ENCODE peak calls at places on chromosomes 4 and X, in eight cellular contexts. V is GM12865, Q is psoas muscle, E is cardiac muscle cell, B is astrocyte of the cerebellum, U is fibroblast of lung, L is tibial artery, M is AG10803. C is an unnamed sample.

GRCh38 chr4:3338976-3339531 is 46.2 kb downstream of the RGS12 start:
- DNase-seq in E (no peak), U (no peak), B (no peak), Q (no peak), M (no peak), V (no peak), L (no peak), C (no peak)

GRCh38 chr4:175263537-175263936 is 345.4 kb downstream of the ADAM29 start:
- DNase-seq in M (no peak), Q (no peak), V (no peak), L (no peak), U (no peak), B (no peak), E (peak), C (no peak)

GRCh38 chr4:56468097-56468422 is 643 bp downstream of the SRP72 start:
- DNase-seq in Q (no peak), U (peak), M (no peak), V (peak), E (peak), B (peak), L (no peak), C (peak)

GRCh38 chr4:6538586-6538985 is 36.4 kb upstream of the MAN2B2 start:
- DNase-seq in M (no peak), V (no peak), B (no peak), U (no peak), Q (no peak), L (no peak), E (no peak), C (no peak)

GRCh38 chrX:21166302-21166982 is 207.8 kb upstream of the CNKSR2 start:
- DNase-seq in U (peak), B (peak), V (no peak), Q (no peak), L (no peak), E (peak), M (peak), C (no peak)

GRCh38 chrX:49995021-49995731 is 72.8 kb downstream of the CLCN5 start:
- DNase-seq in V (no peak), E (peak), Q (no peak), B (no peak), L (no peak), M (peak), U (peak), C (peak)

GRCh38 chr4:8344387-8344786 is 74.8 kb downstream of the HTRA3 start:
- DNase-seq in Q (no peak), E (no peak), V (no peak), L (no peak), U (no peak), M (no peak), B (no peak), C (no peak)

GRCh38 chr4:152640058-152640921 is 39.5 kb downstream of the TMEM154 start:
- DNase-seq in L (no peak), B (no peak), U (peak), M (peak), E (peak), Q (no peak), V (no peak), C (peak)

GRCh38 chr4:182925298-182925738 is 8.1 kb upstream of the DCTD start:
- DNase-seq in E (peak), V (peak), Q (peak), U (peak), B (peak), M (peak), L (peak), C (peak)

GRCh38 chr4:2248821-2249261 is 6.9 kb upstream of the HAUS3 start:
- DNase-seq in V (peak), B (no peak), U (no peak), E (no peak), L (peak), Q (peak), M (no peak), C (no peak)

GRCh38 chr4:17478073-17478472 is 33.8 kb downstream of the QDPR start:
- DNase-seq in L (no peak), B (no peak), U (no peak), E (no peak), Q (no peak), V (no peak), M (no peak), C (no peak)

GRCh38 chrX:18707442-18708049 is at the start of gene PPEF1:
- DNase-seq in U (no peak), B (peak), E (no peak), Q (no peak), M (no peak), L (no peak), V (no peak), C (no peak)

GRCh38 chr4:6422105-6422504 is 50.3 kb downstream of the PPP2R2C start:
- DNase-seq in B (no peak), Q (no peak), L (no peak), V (no peak), U (no peak), E (no peak), M (no peak), C (no peak)

GRCh38 chr4:104756837-104757236 is 262.1 kb upstream of the CXXC4 start:
- DNase-seq in B (no peak), M (no peak), E (no peak), U (no peak), L (no peak), Q (no peak), V (no peak), C (no peak)

GRCh38 chr4:166635367-166635766 is 598.9 kb downstream of the SPOCK3 start:
- DNase-seq in E (no peak), B (no peak), Q (no peak), U (no peak), L (no peak), V (no peak), M (no peak), C (no peak)

GRCh38 chrX:136310411-136310810 is 9.6 kb downstream of the ADGRG4 start:
- DNase-seq in Q (no peak), E (no peak), L (no peak), U (no peak), V (no peak), B (peak), M (no peak), C (peak)

GRCh38 chrX:132957211-132958085 is 981 bp downstream of the HS6ST2 start:
- DNase-seq in M (no peak), L (no peak), V (no peak), E (peak), U (no peak), Q (no peak), B (no peak), C (no peak)

GRCh38 chrX:24494544-24495113 is 29.5 kb downstream of the PDK3 start:
- DNase-seq in U (peak), Q (no peak), L (no peak), E (no peak), B (peak), V (no peak), M (peak), C (peak)

GRCh38 chrX:40146471-40147398 is 49.0 kb upstream of the BCOR start:
- DNase-seq in B (peak), U (no peak), E (peak), L (no peak), V (peak), Q (peak), M (no peak), C (no peak)
- H3K4me3 ChIP-seq in B (peak), U (peak), E (peak), L (peak), V (peak), Q (peak), M (peak), C (peak)

GRCh38 chrX:83588409-83588808 is 80.3 kb downstream of the POU3F4 start:
- DNase-seq in B (no peak), E (no peak), L (no peak), V (no peak), M (no peak), Q (no peak), U (no peak), C (no peak)
- TF ChIP-seq CTCF in B (no peak), E (no peak), L (no peak), V (no peak), M (no peak), Q (no peak), U (no peak), C (no peak)

DNA sequence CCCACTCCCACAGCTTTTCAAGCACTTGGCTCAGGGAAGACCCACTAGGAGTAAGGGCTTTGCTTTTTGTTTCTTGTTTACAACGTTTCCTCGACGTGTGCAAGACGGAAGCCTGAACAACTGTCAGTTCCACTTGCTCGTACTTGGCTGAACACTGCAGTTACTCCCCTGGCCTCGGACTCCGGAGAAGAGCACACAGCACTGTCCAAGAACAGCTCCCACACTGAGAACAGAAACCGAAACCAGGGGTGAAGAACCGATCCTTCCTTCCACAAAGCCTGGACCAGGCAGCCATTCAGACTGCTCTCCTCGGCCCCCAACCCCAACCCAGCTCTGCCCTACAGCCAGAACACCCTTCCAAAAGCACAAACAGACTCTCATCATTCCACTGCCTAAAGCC is 25.5 kb downstream of the IRF2 start:
- DNase-seq in M (peak), V (peak), E (no peak), Q (peak), L (peak), U (peak), B (no peak), C (peak)
- H3K4me3 ChIP-seq in M (peak), V (peak), E (no peak), Q (peak), L (peak), U (peak), B (peak), C (peak)

GRCh38 chr4:51997647-51998046 is 22.5 kb downstream of the LRRC66 start:
- DNase-seq in M (no peak), Q (no peak), L (no peak), V (no peak), E (no peak), B (no peak), U (no peak), C (no peak)
- TF ChIP-seq CTCF in M (no peak), Q (no peak), L (no peak), V (no peak), E (no peak), B (no peak), U (no peak), C (no peak)

DNA sequence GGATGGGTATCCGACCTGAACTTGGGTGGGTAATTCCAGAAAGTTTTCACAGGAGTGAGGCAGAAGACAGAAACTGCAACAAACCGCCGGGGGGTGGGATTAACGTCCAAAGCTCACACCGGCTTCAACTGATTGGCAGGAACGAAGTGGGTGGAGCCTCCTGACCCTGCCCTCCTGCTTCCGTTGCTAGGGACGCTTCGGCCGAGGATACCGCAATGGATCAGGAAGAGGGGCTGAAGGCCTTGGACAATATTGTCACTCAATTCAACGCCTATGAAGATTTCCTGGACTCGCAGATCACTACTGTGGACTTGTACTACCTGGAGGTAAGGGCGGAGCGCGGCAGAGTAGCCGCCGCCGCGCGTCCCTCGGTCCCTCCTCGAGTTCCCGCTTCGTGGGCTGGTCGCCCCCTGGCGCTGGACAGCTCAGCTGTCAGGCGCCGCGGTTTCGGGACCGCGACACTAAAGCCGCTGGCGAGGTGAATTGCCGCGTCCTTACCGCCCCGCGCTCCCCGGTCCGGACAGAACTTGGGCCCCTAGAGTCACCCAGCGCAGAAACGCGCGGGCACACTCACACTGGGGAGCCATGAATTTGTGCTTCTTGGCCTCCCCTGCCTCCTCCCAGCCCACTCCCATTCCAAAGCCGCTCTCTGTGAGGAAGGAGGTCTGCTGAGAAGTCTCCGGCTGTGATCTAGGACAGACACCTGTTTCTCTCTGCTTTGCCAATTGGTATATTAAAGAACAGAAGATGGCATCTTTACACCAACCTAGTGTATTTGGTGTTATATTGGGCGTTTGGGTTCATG is at the start of gene CFAP299:
- DNase-seq in L (peak), M (peak), B (peak), U (peak), V (peak), Q (peak), E (peak), C (peak)
- H3K4me3 ChIP-seq in L (peak), M (peak), B (peak), U (peak), V (peak), Q (peak), E (peak), C (peak)

DNA sequence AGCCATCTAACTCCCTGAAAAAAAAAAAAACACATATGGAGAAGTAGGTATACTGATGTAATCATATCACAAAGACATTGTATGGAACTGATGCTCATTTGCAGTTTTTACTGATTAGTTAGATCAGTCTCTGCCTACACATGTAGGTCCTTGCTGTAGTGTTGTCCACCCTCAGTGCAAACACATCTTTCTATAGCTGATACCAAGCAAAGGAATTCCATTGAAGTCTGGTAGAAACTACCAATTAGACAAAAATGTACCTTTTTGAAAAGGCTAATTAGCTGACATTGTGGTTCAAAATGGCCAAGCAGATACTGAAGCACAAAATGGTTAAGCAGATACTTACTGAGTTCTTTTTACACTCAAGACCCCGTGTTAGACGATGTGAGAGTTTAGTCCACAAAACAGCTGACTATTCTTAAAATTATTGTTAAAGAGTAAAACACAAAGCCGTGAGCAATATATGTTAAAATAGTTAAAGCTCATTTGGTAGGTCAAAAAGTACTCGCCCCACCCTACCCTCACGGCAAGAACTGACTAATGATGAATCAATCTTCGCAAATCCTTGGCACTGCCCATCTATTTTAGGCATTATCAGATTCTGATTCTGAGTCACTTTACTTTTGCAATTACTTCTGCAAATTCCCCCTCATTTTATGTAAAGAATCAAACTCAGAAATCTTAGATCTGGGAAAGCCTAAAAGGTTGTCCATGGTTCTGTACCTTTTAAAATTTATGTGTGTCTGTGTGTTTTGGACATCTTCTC is 40.4 kb downstream of the COL4A6 start:
- DNase-seq in E (no peak), L (no peak), V (peak), M (no peak), B (no peak), U (peak), Q (no peak), C (peak)
- TF ChIP-seq CTCF in E (no peak), L (no peak), V (no peak), M (no peak), B (no peak), U (no peak), Q (no peak), C (no peak)

GRCh38 chrX:64394874-64395567 is at the start of gene MTMR8:
- DNase-seq in E (peak), L (peak), B (peak), M (no peak), V (peak), Q (peak), U (peak), C (no peak)

GRCh38 chrX:64398088-64398487 is 2.8 kb upstream of the MTMR8 start:
- DNase-seq in M (no peak), V (no peak), U (no peak), L (no peak), B (no peak), Q (no peak), E (no peak), C (no peak)

GRCh38 chrX:64389489-64389888 is 5.8 kb downstream of the MTMR8 start:
- DNase-seq in E (no peak), M (no peak), B (no peak), U (no peak), L (no peak), V (no peak), Q (no peak), C (no peak)

GRCh38 chrX:64395568-64395929 is 297 bp upstream of the MTMR8 start:
- DNase-seq in M (no peak), B (no peak), V (no peak), Q (no peak), L (no peak), U (no peak), E (no peak), C (no peak)

DNA sequence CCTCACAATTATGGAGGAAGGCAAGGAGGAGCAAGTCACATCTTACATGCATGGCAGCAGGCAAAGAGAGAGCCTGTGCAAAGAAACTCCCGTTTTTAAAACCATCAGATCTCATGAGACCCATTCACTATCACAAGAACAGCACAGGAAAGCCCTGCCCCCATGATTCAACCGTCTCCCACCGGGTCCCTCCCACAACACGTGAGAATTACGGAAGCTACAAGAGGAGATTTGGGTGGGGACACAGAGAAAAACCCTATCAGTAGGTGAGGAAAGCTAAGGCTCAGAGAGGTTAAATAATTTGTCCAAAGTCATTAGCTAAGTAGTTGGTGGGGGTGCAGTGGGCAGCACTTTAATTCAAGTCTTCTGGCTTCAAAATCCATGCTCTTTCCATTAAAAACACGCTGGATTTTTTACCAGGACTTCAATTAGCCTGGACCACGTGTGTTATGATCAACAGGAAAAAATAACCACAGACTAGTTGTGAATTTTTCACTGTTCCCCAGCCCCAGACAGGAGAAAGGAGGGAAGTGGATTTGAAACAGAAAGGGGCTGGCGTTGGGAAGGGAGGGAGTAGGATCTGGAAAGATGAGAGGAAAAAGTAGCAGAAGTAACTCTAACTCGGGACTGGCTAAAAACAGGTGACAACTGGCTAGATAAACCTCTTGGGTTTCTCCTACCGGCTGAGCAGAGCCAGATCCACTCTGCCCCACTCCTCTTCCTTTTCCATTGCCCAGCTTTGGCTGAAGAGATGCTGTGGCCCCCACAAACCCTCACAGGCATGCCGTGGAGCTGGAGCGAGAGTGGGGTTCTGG is 986 bp downstream of the MTMR8 start:
- DNase-seq in V (no peak), U (no peak), L (no peak), E (no peak), B (no peak), Q (no peak), M (no peak), C (no peak)
- H3K4me3 ChIP-seq in V (peak), U (peak), L (peak), E (peak), B (peak), Q (peak), M (no peak), C (no peak)

DNA sequence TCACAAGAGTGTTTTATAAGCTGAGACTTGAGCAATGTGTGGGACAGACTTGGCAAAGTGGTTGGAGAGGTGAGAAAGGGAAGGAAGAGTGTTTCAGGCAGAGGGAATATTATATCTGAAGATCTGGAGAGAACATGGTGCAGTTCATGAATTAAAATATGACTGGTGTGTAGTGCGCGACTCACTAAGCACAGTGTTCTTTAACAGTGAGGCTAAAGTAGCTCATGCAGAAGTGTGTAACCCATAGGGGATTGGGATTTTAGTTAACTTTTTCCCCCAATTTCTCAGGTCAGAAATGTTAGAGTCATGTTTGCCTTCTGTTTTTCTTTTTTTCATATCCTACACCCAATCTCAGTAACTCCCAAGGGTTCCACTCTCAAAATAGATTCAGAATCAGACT is 9.7 kb downstream of the MTHFD2L start:
- DNase-seq in Q (no peak), E (no peak), U (no peak), L (no peak), M (no peak), V (no peak), B (no peak), C (no peak)
- TF ChIP-seq CTCF in Q (no peak), E (no peak), U (no peak), L (no peak), M (no peak), V (no peak), B (no peak), C (no peak)

GRCh38 chr4:147453561-147454141 is 27.2 kb upstream of the EDNRA start:
- DNase-seq in M (peak), Q (no peak), L (no peak), E (no peak), V (no peak), B (no peak), U (peak), C (peak)

DNA sequence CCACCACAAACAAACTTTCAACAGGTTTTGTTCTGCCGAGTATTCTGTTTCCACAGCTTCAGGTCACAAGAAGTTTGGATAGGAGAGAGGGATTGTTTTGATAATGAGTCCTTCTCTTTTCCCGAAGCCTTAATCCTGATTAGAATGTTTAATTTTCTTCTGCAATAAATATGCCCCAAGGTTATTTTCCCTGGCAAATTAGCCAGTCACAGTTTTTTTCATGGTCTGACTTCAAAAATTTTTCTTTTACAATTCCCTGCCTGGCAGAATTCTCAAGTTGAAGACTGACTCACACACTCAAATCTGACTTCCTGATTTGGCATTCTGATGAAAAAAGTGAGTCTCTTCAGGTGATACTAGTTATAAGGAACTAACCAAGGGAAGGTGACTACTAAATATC is 33.1 kb upstream of the EDNRA start:
- DNase-seq in M (no peak), L (no peak), U (no peak), B (peak), V (no peak), E (no peak), Q (no peak), C (no peak)
- H3K4me3 ChIP-seq in M (no peak), L (no peak), U (no peak), B (no peak), V (no peak), E (no peak), Q (no peak), C (no peak)